ENCODE peak calls at places on chromosome 9, in five cellular contexts. B is HCT116, E is GM12878, K is K562, U is HepG2. Y is an unnamed sample.

GRCh38 chr9:16275795-16276624 is 594.5 kb downstream of the BNC2 start:
- DNase-seq in B (no peak), U (no peak), E (no peak), K (no peak), Y (no peak)

GRCh38 chr9:80701061-80701460 is 988.3 kb downstream of the TLE1 start:
- DNase-seq in U (no peak), B (no peak), E (no peak), K (no peak), Y (no peak)

GRCh38 chr9:12680341-12680740 is 12.8 kb upstream of the TYRP1 start:
- DNase-seq in E (no peak), K (no peak), B (no peak), U (no peak), Y (no peak)

GRCh38 chr9:16417749-16418148 is 452.7 kb downstream of the BNC2 start:
- DNase-seq in U (no peak), E (no peak), B (no peak), K (no peak), Y (no peak)

GRCh38 chr9:129994947-129995346 is 48.0 kb downstream of the FNBP1 start:
- DNase-seq in B (no peak), E (no peak), K (no peak), U (no peak), Y (no peak)

GRCh38 chr9:87543251-87543650 is 45.6 kb downstream of the DAPK1 start:
- DNase-seq in U (no peak), B (no peak), K (no peak), E (no peak), Y (no peak)

GRCh38 chr9:16213781-16214515 is 656.5 kb downstream of the BNC2 start:
- DNase-seq in B (no peak), K (no peak), U (no peak), E (no peak), Y (no peak)

GRCh38 chr9:18824095-18824666 is 208.8 kb downstream of the SAXO1 start:
- DNase-seq in U (peak), B (no peak), K (no peak), E (no peak), Y (no peak)

GRCh38 chr9:74711371-74711770 is 176.3 kb downstream of the TRPM6 start:
- DNase-seq in K (no peak), E (no peak), B (no peak), U (no peak), Y (no peak)

GRCh38 chr9:14433841-14434511 is 120.0 kb upstream of the NFIB start:
- DNase-seq in B (peak), K (no peak), U (peak), E (no peak), Y (no peak)

GRCh38 chr9:96418074-96418919 is at the start of gene ZNF367:
- DNase-seq in B (peak), K (peak), E (peak), U (peak), Y (peak)

GRCh38 chr9:124658165-124659017 is 112.7 kb downstream of the NR6A1 start:
- DNase-seq in B (peak), E (peak), U (peak), K (peak), Y (no peak)

DNA sequence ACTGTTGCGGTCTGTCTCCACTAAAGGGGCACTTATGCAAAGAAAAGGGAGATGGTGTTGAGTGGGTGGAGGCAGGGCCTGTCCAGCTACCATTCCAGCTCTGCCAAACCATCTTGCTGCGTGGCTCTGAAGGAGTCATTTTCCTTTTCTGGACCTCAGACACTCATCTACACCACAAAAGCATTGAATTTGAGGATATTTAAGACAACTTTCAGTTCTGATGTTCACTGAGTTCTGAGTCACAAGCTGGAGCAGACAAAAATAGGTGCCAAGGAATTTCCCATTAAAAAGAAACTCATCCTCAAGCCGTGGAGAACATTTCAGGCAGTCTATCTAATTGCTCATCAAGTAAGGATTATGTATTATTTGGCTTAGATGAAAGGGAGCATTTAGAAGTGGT is 195.0 kb upstream of the TBC1D2 start:
- DNase-seq in K (no peak), B (no peak), E (no peak), U (no peak), Y (no peak)
- TF ChIP-seq SRF in K (no peak), B (no peak), E (no peak), U (no peak), Y (no peak)

GRCh38 chr9:92524881-92525280 is 10.9 kb downstream of the ECM2 start:
- DNase-seq in K (no peak), E (no peak), U (no peak), B (no peak), Y (no peak)

GRCh38 chr9:92525306-92525705 is 10.5 kb downstream of the ECM2 start:
- DNase-seq in B (no peak), U (no peak), E (no peak), K (no peak), Y (no peak)

GRCh38 chr9:92522983-92523970 is 12.5 kb downstream of the ECM2 start:
- DNase-seq in E (no peak), K (no peak), B (no peak), U (peak), Y (no peak)

GRCh38 chr9:92517046-92517445 is 18.7 kb downstream of the ECM2 start:
- DNase-seq in B (no peak), K (no peak), E (no peak), U (no peak), Y (no peak)

DNA sequence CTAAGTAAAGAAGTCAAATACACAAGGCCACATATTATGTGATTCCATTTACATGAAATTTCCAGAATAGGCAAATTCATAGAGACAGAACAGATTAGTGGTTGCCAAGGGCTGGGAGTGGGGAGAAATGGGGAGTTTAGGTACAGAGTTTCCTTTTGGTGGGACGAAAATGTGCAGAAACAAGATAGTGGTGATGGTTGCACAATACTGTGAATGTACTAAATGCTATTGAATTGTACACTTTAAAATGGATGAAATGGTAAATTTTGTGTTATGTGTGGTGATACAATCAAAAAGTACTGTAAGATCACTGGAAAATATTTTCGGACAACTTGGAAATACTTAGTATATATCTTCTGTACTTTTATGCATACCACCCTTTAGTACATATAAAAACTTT is 15.0 kb downstream of the ECM2 start:
- DNase-seq in E (no peak), B (no peak), U (no peak), K (no peak), Y (no peak)
- TF ChIP-seq ATF3 in E (no peak), B (no peak), U (no peak), K (no peak), Y (no peak)

DNA sequence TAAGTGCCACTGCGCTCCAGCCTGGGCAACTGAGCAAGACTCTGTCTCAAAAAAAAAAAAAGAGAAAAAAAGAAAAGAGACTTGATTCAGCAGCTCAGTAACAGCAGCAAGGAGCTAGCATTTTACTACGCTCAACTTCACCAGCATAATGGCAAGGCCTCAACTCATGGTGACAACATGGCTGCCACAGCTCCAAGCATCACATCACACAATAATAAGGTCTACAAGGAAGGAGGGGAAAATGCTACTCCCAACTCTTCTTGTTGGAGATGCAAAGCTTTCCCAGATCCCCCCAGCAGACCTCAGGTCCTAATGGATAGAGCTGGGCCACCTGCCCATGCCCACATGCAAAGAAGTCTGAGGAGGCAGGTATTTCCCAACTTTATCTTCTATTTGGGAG is 86.2 kb upstream of the RAPGEF1 start:
- DNase-seq in E (no peak), B (no peak), U (no peak), K (no peak), Y (no peak)
- TF ChIP-seq SRF in E (no peak), B (no peak), U (no peak), K (no peak), Y (no peak)

GRCh38 chr9:108150736-108151135 is 661.2 kb upstream of the KLF4 start:
- DNase-seq in K (no peak), U (no peak), B (no peak), E (no peak), Y (no peak)
- TF ChIP-seq ATF3 in K (no peak), U (no peak), B (no peak), E (no peak), Y (no peak)

DNA sequence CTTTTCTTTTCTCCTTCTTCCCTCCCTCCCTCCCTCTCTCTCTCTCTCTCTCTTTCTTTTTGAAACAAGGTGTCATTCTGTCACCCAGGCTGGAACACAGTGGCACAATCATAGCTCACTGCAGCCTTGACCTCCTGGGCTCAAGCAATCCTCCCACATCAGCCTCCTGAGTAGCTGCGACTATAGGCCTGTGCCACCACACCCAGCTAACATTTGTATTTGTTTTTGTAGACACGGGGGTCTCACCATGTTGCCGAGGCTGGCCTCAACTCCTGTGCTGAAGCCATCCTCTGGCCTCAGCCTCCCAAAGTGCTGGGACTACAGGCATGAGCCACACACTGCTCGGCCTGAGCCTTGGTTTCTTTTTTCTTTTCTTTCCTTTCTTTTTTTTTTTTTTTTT is 45.8 kb downstream of the PLPP7 start:
- DNase-seq in B (no peak), K (no peak), E (no peak), U (no peak), Y (no peak)
- TF ChIP-seq SRF in B (no peak), K (no peak), E (no peak), U (no peak), Y (no peak)

Y was measured in H1.